ENCODE peak calls at places on chromosomes 12 and 14, in ten cellular contexts. S, Y, R, X, A, T, G, C, K and V are unnamed samples.

GRCh38 chr12:51777457-51777856 is 71.1 kb downstream of the FIGNL2 start:
- DNase-seq in C (no peak), X (no peak), A (no peak), S (peak; percentile 42), K (no peak), T (no peak), Y (no peak), R (no peak), G (no peak), V (no peak)

GRCh38 chr12:69189378-69189978 is 49.9 kb upstream of the CPSF6 start:
- DNase-seq in S (peak; percentile 44), R (no peak), T (no peak), G (no peak), A (no peak), Y (no peak), C (no peak), K (no peak), X (no peak), V (no peak)

GRCh38 chr12:24379493-24379892 is 430.0 kb upstream of the SOX5 start:
- DNase-seq in S (peak; percentile 60), G (no peak), K (no peak), C (no peak), T (no peak), X (no peak), R (no peak), A (no peak), Y (no peak), V (no peak)

GRCh38 chr14:20454359-20454644 is 310 bp downstream of the OSGEP start:
- DNase-seq in A (no peak), S (no peak), Y (peak; percentile 84), K (peak; percentile 89), G (no peak), X (no peak), T (peak; percentile 91), C (peak; percentile 89), R (peak; percentile 39), V (no peak)

GRCh38 chr14:94426526-94426925 is 26.1 kb downstream of the SERPINA11 start:
- DNase-seq in G (no peak), T (no peak), A (no peak), K (no peak), Y (no peak), C (no peak), S (no peak), R (no peak), X (no peak), V (no peak)

GRCh38 chr12:32140867-32141266 is 34.2 kb downstream of the BICD1 start:
- DNase-seq in X (no peak), R (no peak), Y (no peak), C (no peak), T (no peak), K (no peak), S (no peak), A (no peak), G (no peak), V (no peak)

GRCh38 chr14:86640288-86640687 is 1110.3 kb downstream of the FLRT2 start:
- DNase-seq in Y (no peak), K (no peak), G (no peak), R (no peak), S (peak; percentile 15), A (no peak), X (no peak), C (no peak), T (no peak), V (no peak)

GRCh38 chr12:124434364-124434763 is 133.0 kb downstream of the NCOR2 start:
- DNase-seq in K (no peak), C (no peak), S (peak; percentile 76), G (no peak), Y (no peak), R (no peak), X (no peak), A (peak; percentile 54), T (no peak), V (no peak)

GRCh38 chr12:105036937-105037649 is 47.2 kb downstream of the ALDH1L2 start:
- DNase-seq in G (no peak), T (peak; percentile 4), C (no peak), R (no peak), K (no peak), A (no peak), S (no peak), X (no peak), Y (no peak), V (no peak)

GRCh38 chr14:85731198-85731597 is 201.3 kb downstream of the FLRT2 start:
- DNase-seq in A (no peak), X (no peak), C (no peak), G (peak; percentile 32), K (peak; percentile 64), Y (peak; percentile 83), R (no peak), S (no peak), T (no peak), V (no peak)

GRCh38 chr12:117490130-117490529 is 128.7 kb upstream of the NOS1 start:
- DNase-seq in C (no peak), A (no peak), K (no peak), G (no peak), X (no peak), R (no peak), S (no peak), T (no peak), Y (no peak), V (no peak)

GRCh38 chr14:65200454-65200853 is 98.1 kb upstream of the MAX start:
- DNase-seq in Y (no peak), G (no peak), A (no peak), K (peak; percentile 50), S (no peak), R (no peak), X (no peak), T (no peak), C (no peak), V (no peak)

GRCh38 chr14:65206448-65207096 is 104.3 kb upstream of the MAX start:
- DNase-seq in Y (peak; percentile 83), T (no peak), R (no peak), G (no peak), A (no peak), C (no peak), K (peak; percentile 86), S (no peak), X (no peak), V (no peak)

GRCh38 chr14:65206078-65206447 is 103.7 kb upstream of the MAX start:
- DNase-seq in G (no peak), S (no peak), R (no peak), C (no peak), K (no peak), T (no peak), X (no peak), Y (no peak), A (no peak), V (no peak)

GRCh38 chr14:65204056-65204455 is 101.7 kb upstream of the MAX start:
- DNase-seq in T (no peak), K (no peak), C (no peak), Y (no peak), S (no peak), A (no peak), G (no peak), R (no peak), X (no peak), V (no peak)

DNA sequence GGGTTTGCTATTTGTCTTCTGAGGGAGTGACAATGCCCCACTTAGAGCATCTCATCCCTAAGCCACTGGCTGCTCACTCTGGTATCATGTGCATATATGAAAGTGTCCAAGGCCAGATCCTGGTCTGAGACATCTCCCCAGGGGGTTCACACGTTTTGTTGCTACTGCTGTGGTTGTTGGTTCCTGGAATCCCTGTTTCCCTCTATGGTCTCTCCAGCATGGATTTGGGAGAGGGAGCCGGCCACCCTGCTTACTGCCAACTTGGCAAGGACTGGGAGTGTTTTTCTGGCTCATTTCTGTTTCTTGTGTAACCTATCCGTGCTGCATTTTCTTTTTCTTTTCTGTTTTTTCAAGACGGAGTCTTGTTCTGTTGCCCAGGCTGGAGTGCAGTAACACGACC is 101.3 kb upstream of the MAX start:
- DNase-seq in T (no peak), S (no peak), R (no peak), A (no peak), X (no peak), Y (no peak), K (no peak), G (no peak), C (no peak), V (no peak)
- H3K4me1 ChIP-seq in T (peaks cover 37% of the 10 kb centered on the region), S (peaks cover 5% of the 10 kb centered on the region), R (no peaks in the 10 kb centered on the region), A (peaks cover 2% of the 10 kb centered on the region), X (no peaks in the 10 kb centered on the region), Y (peaks cover 18% of the 10 kb centered on the region), K (peaks cover 14% of the 10 kb centered on the region), G (no peaks in the 10 kb centered on the region), C (no peaks in the 10 kb centered on the region), V (no peaks in the 10 kb centered on the region)

DNA sequence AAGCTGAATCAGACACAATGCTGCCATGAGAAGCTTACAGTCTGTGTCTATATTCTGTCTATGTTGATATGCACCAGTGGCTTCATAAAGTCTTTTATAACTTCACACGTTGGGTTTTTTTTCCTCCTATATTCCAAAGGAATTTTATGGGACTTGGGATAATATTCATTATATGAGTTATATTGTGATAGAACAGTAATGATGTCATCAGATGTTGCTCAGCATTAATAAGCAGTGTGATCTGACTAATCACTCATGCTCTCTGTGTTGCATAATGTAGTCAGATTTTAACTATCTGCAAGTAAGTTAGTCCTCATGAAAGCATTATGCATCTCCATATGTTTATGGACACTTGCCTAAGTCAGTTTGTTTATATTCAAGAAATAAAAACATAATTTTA is 159.6 kb downstream of the PLCZ1 start:
- DNase-seq in G (no peak), A (no peak), R (no peak), C (no peak), K (peak; percentile 83), T (no peak), Y (peak; percentile 26), S (no peak), X (no peak), V (no peak)
- H3K4me1 ChIP-seq in G (no peaks in the 10 kb centered on the region), A (no peaks in the 10 kb centered on the region), R (no peaks in the 10 kb centered on the region), C (no peaks in the 10 kb centered on the region), K (peaks cover 25% of the 10 kb centered on the region), T (no peaks in the 10 kb centered on the region), Y (no peaks in the 10 kb centered on the region), S (no peaks in the 10 kb centered on the region), X (no peaks in the 10 kb centered on the region), V (no peaks in the 10 kb centered on the region)

DNA sequence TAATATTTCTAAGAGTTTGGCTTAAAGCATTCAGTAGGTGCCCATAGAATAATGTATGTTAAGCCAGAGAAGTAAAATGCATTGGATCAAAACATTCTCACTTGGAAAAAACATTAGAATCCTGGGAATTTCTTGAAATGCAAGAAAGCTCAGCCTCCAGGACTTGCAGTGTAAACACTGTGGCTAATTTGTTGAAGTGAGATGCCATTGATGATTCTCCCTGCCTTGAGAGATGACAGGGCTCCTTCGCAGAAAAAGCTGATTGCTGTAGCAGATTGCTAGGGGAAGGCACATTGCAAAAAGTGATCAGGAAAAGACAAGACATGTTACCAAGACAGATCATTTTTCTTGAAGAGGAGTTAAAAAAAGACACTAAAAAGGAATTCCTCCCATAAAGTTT is 204.3 kb upstream of the HMGA2 start:
- DNase-seq in G (no peak), Y (no peak), K (no peak), T (no peak), X (no peak), S (no peak), C (no peak), R (no peak), A (no peak), V (no peak)
- H3K4me1 ChIP-seq in G (no peaks in the 10 kb centered on the region), Y (no peaks in the 10 kb centered on the region), K (peaks cover 11% of the 10 kb centered on the region), T (no peaks in the 10 kb centered on the region), X (no peaks in the 10 kb centered on the region), S (no peaks in the 10 kb centered on the region), C (peaks cover 9% of the 10 kb centered on the region), R (no peaks in the 10 kb centered on the region), A (no peaks in the 10 kb centered on the region), V (no peaks in the 10 kb centered on the region)

DNA sequence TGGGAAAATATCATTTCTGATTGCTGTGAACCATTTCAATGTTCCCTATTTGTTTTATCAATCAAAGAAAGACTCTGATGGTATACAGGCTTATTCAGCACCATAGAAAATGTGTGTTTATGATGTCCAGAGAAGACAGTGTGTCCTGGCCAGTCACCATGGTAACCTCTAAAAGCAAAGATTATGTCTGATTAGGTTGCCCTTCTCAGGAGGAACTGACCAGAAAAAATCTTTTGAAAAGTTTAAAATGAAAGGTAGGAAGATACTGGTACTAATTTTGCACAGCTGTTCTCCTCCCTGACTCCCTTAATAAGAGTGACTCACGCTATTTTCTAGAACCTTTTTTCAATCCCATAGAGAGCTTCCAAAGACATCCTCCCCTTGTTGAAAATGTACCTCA is 391.8 kb upstream of the DCN start:
- DNase-seq in S (peak; percentile 16), X (no peak), Y (peak; percentile 27), K (peak; percentile 40), A (no peak), T (no peak), C (no peak), G (no peak), R (no peak), V (no peak)
- H3K4me1 ChIP-seq in S (peaks cover 20% of the 10 kb centered on the region), X (no peaks in the 10 kb centered on the region), Y (no peaks in the 10 kb centered on the region), K (peaks cover 4% of the 10 kb centered on the region), A (no peaks in the 10 kb centered on the region), T (peaks cover 5% of the 10 kb centered on the region), C (no peaks in the 10 kb centered on the region), G (no peaks in the 10 kb centered on the region), R (no peaks in the 10 kb centered on the region), V (no peaks in the 10 kb centered on the region)